ENCODE peak calls at places on chromosomes 11 and 22, in ten cellular contexts. A, L, C, Q, E, P, R, O, Y and S are unnamed samples.

GRCh38 chr11:111414267-111414931 is 35.3 kb upstream of the POU2AF1 start:
- DNase-seq in R (no peak), E (peak), P (no peak), O (peak), Y (no peak), L (no peak), A (no peak), Q (no peak), C (no peak), S (peak)

GRCh38 chr11:117949062-117949461 is 19.9 kb upstream of the TMPRSS13 start:
- DNase-seq in Y (no peak), R (peak), Q (no peak), O (no peak), A (no peak), E (no peak), P (no peak), C (no peak), L (no peak), S (no peak)

GRCh38 chr11:44977493-44977984 is 26.9 kb upstream of the TP53I11 start:
- DNase-seq in L (no peak), C (no peak), Q (no peak), E (no peak), P (no peak), A (peak), Y (no peak), O (no peak), R (no peak), S (no peak)

GRCh38 chr22:27420186-27420816 is 381.3 kb downstream of the MN1 start:
- DNase-seq in A (no peak), Q (no peak), P (no peak), E (no peak), R (no peak), L (no peak), C (no peak), O (no peak), Y (no peak), S (no peak)

GRCh38 chr11:32779131-32779530 is 15.3 kb downstream of the CCDC73 start:
- DNase-seq in O (no peak), Q (no peak), P (no peak), R (no peak), C (no peak), L (no peak), E (no peak), Y (no peak), A (no peak), S (peak)

GRCh38 chr11:44112083-44112865 is 16.8 kb downstream of the EXT2 start:
- DNase-seq in O (no peak), E (no peak), L (no peak), A (no peak), C (no peak), R (no peak), Q (no peak), P (no peak), Y (peak), S (no peak)

GRCh38 chr11:86740628-86741488 is 59.5 kb upstream of the PRSS23 start:
- DNase-seq in Q (no peak), C (no peak), E (no peak), A (no peak), O (no peak), L (no peak), Y (peak), P (peak), R (peak), S (no peak)

GRCh38 chr22:44825310-44826150 is 73.2 kb downstream of the ARHGAP8 start:
- DNase-seq in Y (no peak), O (no peak), L (no peak), P (no peak), E (no peak), R (no peak), C (no peak), A (no peak), Q (no peak), S (no peak)

GRCh38 chr11:27485930-27486773 is 13.6 kb upstream of the LGR4 start:
- DNase-seq in C (peak), R (no peak), P (peak), Q (no peak), L (peak), E (peak), Y (peak), O (peak), A (peak), S (peak)

GRCh38 chr22:29108137-29108536 is 35.3 kb downstream of the KREMEN1 start:
- DNase-seq in R (no peak), O (no peak), E (no peak), Q (no peak), C (no peak), L (no peak), A (no peak), P (no peak), Y (no peak), S (no peak)

GRCh38 chr11:57941875-57942274 is 81.8 kb upstream of the OR9Q1 start:
- DNase-seq in L (no peak), Q (no peak), C (no peak), O (no peak), A (no peak), P (no peak), E (no peak), R (no peak), Y (no peak), S (no peak)

GRCh38 chr11:62233730-62234129 is 8.3 kb upstream of the SCGB1D2 start:
- DNase-seq in C (no peak), L (no peak), E (no peak), R (no peak), P (no peak), Y (no peak), O (no peak), Q (no peak), A (no peak), S (no peak)

GRCh38 chr11:71530602-71531001 is 3.5 kb downstream of the KRTAP5-7 start:
- DNase-seq in A (no peak), E (no peak), C (no peak), Q (no peak), O (no peak), Y (no peak), P (no peak), L (no peak), R (no peak), S (no peak)

GRCh38 chr11:125960771-125961170 is 14.9 kb downstream of the VSIG10L2 start:
- DNase-seq in A (no peak), Q (no peak), L (no peak), R (no peak), P (no peak), O (no peak), C (no peak), Y (no peak), E (no peak), S (no peak)

GRCh38 chr11:20110908-20111669 is 49.2 kb downstream of the DBX1 start:
- DNase-seq in Y (peak), Q (peak), R (peak), A (peak), C (peak), E (peak), P (peak), L (peak), O (peak), S (peak)

GRCh38 chr11:63851354-63851753 is 12.4 kb downstream of the MARK2 start:
- DNase-seq in R (no peak), O (no peak), L (no peak), Q (no peak), Y (no peak), E (no peak), A (peak), C (no peak), P (no peak), S (no peak)

GRCh38 chr22:36156515-36157419 is 3.8 kb downstream of the APOL3 start:
- DNase-seq in Q (peak), P (peak), A (peak), Y (peak), E (peak), R (peak), L (no peak), O (no peak), C (no peak), S (no peak)

GRCh38 chr11:36594316-36594989 is at the start of gene IFTAP:
- DNase-seq in P (peak), Q (peak), A (peak), C (peak), Y (peak), E (peak), L (peak), R (peak), O (peak), S (no peak)

GRCh38 chr22:27057717-27058116 is 400.3 kb downstream of the MIAT start:
- DNase-seq in R (no peak), E (no peak), P (no peak), Y (no peak), O (no peak), C (no peak), A (no peak), L (peak), Q (no peak), S (no peak)

GRCh38 chr11:79400206-79400605 is 40.6 kb downstream of the TENM4 start:
- DNase-seq in O (no peak), L (no peak), Y (no peak), Q (no peak), P (no peak), A (no peak), R (no peak), C (no peak), E (no peak), S (no peak)

GRCh38 chr11:75602916-75603315 is 40.9 kb downstream of the SERPINH1 start:
- DNase-seq in P (no peak), L (no peak), Q (no peak), Y (peak), O (no peak), A (no peak), C (no peak), R (no peak), E (no peak), S (no peak)

GRCh38 chr22:46911341-46911740 is 148.9 kb downstream of the TBC1D22A start:
- DNase-seq in O (no peak), R (no peak), C (no peak), Q (no peak), L (no peak), Y (no peak), P (no peak), E (no peak), A (no peak), S (no peak)

GRCh38 chr11:17171342-17171741 is 36.4 kb downstream of the PIK3C2A start:
- DNase-seq in R (no peak), O (no peak), Q (no peak), C (no peak), E (no peak), P (no peak), L (no peak), Y (peak), A (no peak), S (no peak)

GRCh38 chr11:112174789-112175595 is at the start of gene BCO2:
- DNase-seq in A (peak), Y (peak), L (peak), O (peak), Q (peak), R (peak), E (peak), C (peak), P (peak), S (peak)

GRCh38 chr11:94815705-94816344 is 47.7 kb downstream of the AMOTL1 start:
- DNase-seq in L (no peak), O (no peak), Q (no peak), E (no peak), R (no peak), Y (no peak), P (no peak), C (peak), A (no peak), S (no peak)

GRCh38 chr11:65334696-65335295 is 1.1 kb downstream of the DPF2 start:
- DNase-seq in L (no peak), E (no peak), A (no peak), C (no peak), O (no peak), P (no peak), Y (no peak), R (no peak), Q (no peak), S (no peak)

GRCh38 chr11:68904458-68904847 is 762 bp downstream of the IGHMBP2 start:
- DNase-seq in Q (no peak), O (no peak), R (peak), P (peak), L (no peak), E (peak), Y (no peak), C (no peak), A (no peak), S (no peak)